ENCODE peak calls at places on chromosomes 2 and 18, in nine cellular contexts. X is GM12865; D is thoracic aorta; M is fibroblast of lung; W is PC-3; E is ovary; O is CD8-positive, alpha-beta T cell; J is AG10803; H is kidney epithelial cell. C is an unnamed sample.

GRCh38 chr18:44887227-44887631 is 206.5 kb downstream of the SETBP1 start:
- DNase-seq in X (peak; percentile 68), D (no peak), M (peak; percentile 79), W (no peak), E (no peak), O (no peak), J (peak; percentile 70), H (peak; percentile 55), C (peak; percentile 22)

GRCh38 chr2:84888401-84889276 is 7.8 kb upstream of the TRABD2A start:
- DNase-seq in X (peak; percentile 83), D (no peak), M (peak; percentile 80), W (no peak), E (no peak), O (peak; percentile 35), J (peak; percentile 76), H (no peak), C (peak; percentile 72)

GRCh38 chr18:57918601-57919000 is 115.5 kb upstream of the ATP8B1 start:
- DNase-seq in X (no peak), D (no peak), M (no peak), W (no peak), E (no peak), O (no peak), J (no peak), H (no peak), C (no peak)

GRCh38 chr2:88342749-88343148 is 109.7 kb downstream of the FOXI3 start:
- DNase-seq in X (no peak), D (no peak), M (no peak), W (no peak), E (no peak), O (no peak), J (no peak), H (no peak), C (no peak)

GRCh38 chr2:111702119-111702808 is 181.7 kb downstream of the ANAPC1 start:
- DNase-seq in X (peak; percentile 62), D (no peak), M (peak; percentile 50), W (peak; percentile 69), E (no peak), O (peak; percentile 15), J (peak; percentile 52), H (no peak), C (no peak)

GRCh38 chr2:102434655-102435381 is 11.9 kb downstream of the IL18RAP start:
- DNase-seq in X (peak; percentile 76), D (no peak), M (no peak), W (no peak), E (no peak), O (no peak), J (no peak), H (no peak), C (no peak)

GRCh38 chr2:121080013-121080772 is 204.8 kb downstream of the TFCP2L1 start:
- DNase-seq in X (peak; percentile 41), D (no peak), M (peak; percentile 26), W (peak; percentile 82), E (peak; percentile 74), O (peak; percentile 19), J (peak; percentile 33), H (no peak), C (no peak)

GRCh38 chr18:26082475-26082874 is 7.9 kb downstream of the SS18 start:
- DNase-seq in X (no peak), D (no peak), M (peak; percentile 65), W (peak; percentile 36), E (no peak), O (no peak), J (peak; percentile 25), H (no peak), C (no peak)

GRCh38 chr2:105399207-105399861 is 483 bp upstream of the FHL2 start:
- DNase-seq in X (no peak), D (no peak), M (no peak), W (no peak), E (no peak), O (no peak), J (no peak), H (no peak), C (no peak)

GRCh38 chr2:53820038-53820437 is 33.2 kb downstream of the ERLEC1 start:
- DNase-seq in X (no peak), D (no peak), M (no peak), W (no peak), E (no peak), O (no peak), J (no peak), H (no peak), C (no peak)

GRCh38 chr18:75211721-75212625 is 1.4 kb downstream of the TSHZ1 start:
- DNase-seq in X (peak; percentile 27), D (no peak), M (peak; percentile 54), W (peak; percentile 25), E (peak; percentile 45), O (no peak), J (no peak), H (no peak), C (no peak)

GRCh38 chr18:59536181-59536580 is 161.0 kb downstream of the CCBE1 start:
- DNase-seq in X (no peak), D (no peak), M (no peak), W (no peak), E (no peak), O (no peak), J (peak; percentile 84), H (no peak), C (no peak)

DNA sequence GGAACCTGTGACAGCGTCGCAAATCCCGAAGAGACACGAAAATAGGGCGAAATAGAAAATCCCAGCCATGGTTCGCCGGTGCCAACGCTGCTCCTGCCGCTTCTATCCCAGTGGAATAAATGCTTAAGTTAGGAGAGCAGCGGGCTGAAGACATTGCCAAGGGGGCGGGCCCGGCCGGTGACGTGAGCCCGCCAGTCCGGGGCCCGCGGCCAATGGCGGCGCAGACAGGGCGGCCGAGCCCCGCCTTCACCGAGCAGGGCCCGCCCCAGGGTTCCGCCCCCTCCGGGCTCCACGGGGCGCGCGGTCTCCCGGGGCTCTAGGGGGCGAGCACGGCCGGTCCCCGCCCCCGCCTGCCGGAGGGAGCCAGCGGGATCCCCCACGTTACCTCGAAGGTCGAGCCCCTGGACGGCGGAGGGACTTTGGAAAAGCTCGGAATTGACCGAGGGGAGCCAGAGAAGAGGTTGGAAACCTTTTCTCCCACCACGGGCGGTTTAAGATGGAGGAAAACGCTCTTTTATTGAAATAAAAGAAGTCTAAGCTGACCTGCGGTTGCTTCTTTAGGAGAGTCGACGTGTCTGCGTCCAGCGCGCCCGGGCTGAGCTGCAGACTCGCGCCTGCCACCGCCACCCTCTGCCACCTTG is at the start of gene EPHA4:
- DNase-seq in X (peak; percentile 77), D (no peak), M (peak; percentile 88), W (peak; percentile 87), E (peak; percentile 92), O (peak; percentile 77), J (peak; percentile 86), H (no peak), C (no peak)
- TF ChIP-seq CTCF in X (peak; percentile 12), D (no peak), M (no peak), W (peak; percentile 32), E (peak; percentile 17), O (peak; percentile 22), J (no peak), H (no peak), C (peak; percentile 9)

DNA sequence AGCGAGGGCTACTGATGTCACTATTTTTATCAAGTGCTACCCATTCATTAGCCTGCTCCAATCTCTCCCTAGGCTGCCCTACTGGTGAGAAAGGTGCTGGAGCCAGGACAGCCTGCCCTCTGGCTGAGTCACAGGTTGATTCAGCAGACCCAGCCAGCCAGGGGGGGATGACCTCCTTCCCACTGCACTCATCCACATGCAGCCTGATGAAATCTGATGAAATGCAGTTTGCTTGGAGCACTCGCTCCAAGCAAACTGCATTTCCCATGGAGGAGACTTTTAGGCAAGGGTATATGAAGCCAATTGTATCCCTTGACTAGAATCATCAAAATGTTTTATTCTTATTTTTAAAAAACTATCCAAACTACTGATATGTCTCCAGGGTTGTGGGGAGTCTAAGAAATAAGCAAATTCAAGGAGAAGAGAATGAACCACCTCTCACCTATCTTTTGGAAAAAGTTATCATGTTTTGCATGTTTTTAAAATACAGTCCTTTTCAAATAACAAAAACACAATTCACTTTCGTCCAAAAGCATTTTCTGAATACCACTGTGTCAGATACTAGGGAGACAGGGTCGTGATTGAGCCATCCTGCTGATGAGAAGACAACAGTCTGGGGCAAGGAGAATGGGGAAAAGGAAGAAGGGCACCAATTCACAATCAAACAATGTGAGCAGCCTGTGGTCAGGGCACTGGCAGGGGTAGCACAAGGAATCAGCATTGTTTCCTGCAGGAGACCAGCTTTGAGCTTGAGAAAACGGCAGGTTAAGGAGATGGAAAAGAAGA is 128.3 kb downstream of the AFF3 start:
- DNase-seq in X (no peak), D (peak; percentile 26), M (peak; percentile 97), W (peak; percentile 80), E (peak; percentile 70), O (no peak), J (peak; percentile 99), H (peak; percentile 93), C (no peak)
- H3K4me3 ChIP-seq in X (no peak overlapping the region), D (no peak overlapping the region), M (no peak overlapping the region), W (no peak overlapping the region), E (no peak overlapping the region), O (no peak overlapping the region), J (no peak overlapping the region), H (no peak overlapping the region), C (no peak overlapping the region)

GRCh38 chr2:29147963-29148362 is 32.7 kb downstream of the CLIP4 start:
- DNase-seq in X (no peak), D (no peak), M (no peak), W (no peak), E (no peak), O (no peak), J (no peak), H (no peak), C (no peak)
- TF ChIP-seq CTCF in X (no peak), D (no peak), M (no peak), W (no peak), E (no peak), O (no peak), J (no peak), H (no peak), C (no peak)

GRCh38 chr2:39739386-39739785 is 39.7 kb downstream of the THUMPD2 start:
- DNase-seq in X (no peak), D (no peak), M (no peak), W (no peak), E (no peak), O (no peak), J (no peak), H (no peak), C (no peak)

GRCh38 chr2:39736593-39736992 is 42.5 kb downstream of the THUMPD2 start:
- DNase-seq in X (no peak), D (no peak), M (peak; percentile 99), W (no peak), E (no peak), O (no peak), J (peak; percentile 96), H (no peak), C (no peak)

GRCh38 chr2:39738941-39739340 is 40.1 kb downstream of the THUMPD2 start:
- DNase-seq in X (no peak), D (no peak), M (peak; percentile 97), W (no peak), E (no peak), O (no peak), J (peak; percentile 53), H (no peak), C (no peak)

GRCh38 chr2:39735648-39736047 is 43.4 kb downstream of the THUMPD2 start:
- DNase-seq in X (no peak), D (no peak), M (peak; percentile 69), W (no peak), E (no peak), O (no peak), J (peak; percentile 64), H (no peak), C (no peak)

DNA sequence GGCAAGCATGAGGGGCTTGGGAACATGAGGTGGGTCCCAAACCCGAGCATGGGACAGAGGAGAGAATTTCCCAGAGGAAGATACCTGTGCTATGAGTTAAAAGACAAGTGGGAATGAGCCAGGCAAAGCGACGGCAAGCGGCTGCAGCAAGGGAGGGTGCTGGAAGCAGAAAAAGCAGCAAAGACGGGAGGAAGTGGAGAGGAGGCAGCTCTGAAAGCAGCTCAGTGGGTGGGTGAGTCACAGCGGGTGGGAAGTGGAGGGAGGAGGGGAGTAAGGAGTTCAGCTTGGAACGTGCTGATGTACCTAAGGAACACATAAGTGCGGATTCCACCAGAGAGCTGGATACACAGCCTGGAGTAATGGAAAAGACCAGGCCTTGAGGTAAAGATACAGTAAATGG is 41.4 kb downstream of the THUMPD2 start:
- DNase-seq in X (no peak), D (peak; percentile 56), M (peak; percentile 96), W (peak; percentile 39), E (peak; percentile 34), O (no peak), J (peak; percentile 78), H (peak; percentile 50), C (no peak)
- H3K4me3 ChIP-seq in X (no peak overlapping the region), D (peak overlapping the region; percentile 66), M (peak overlapping the region; percentile 33), W (no peak overlapping the region), E (no peak overlapping the region), O (no peak overlapping the region), J (peak overlapping the region; percentile 37), H (no peak overlapping the region), C (no peak overlapping the region)

C was measured in GM12864.